ENCODE peak calls at places on chromosomes 2 and 18, in ten cellular contexts. J, O, C, K, E, N, P, A, I and Q are unnamed samples.

GRCh38 chr2:74066491-74067203 is 81.1 kb downstream of the BOLA3 start:
- DNase-seq in I (no peak), A (no peak), O (no peak), C (no peak), E (no peak), K (no peak), P (no peak), N (no peak), J (no peak), Q (no peak)

GRCh38 chr2:12928706-12929291 is 212.1 kb downstream of the TRIB2 start:
- DNase-seq in I (no peak), J (no peak), O (no peak), P (peak), N (no peak), K (no peak), E (peak), A (no peak), C (no peak), Q (no peak)

GRCh38 chr2:236240228-236240990 is 23.8 kb downstream of the ASB18 start:
- DNase-seq in E (no peak), C (peak), N (no peak), A (no peak), P (peak), J (no peak), K (no peak), I (peak), O (peak), Q (no peak)

GRCh38 chr2:101310591-101311389 is 2.3 kb upstream of the RNF149 start:
- DNase-seq in E (no peak), P (no peak), I (no peak), O (no peak), J (no peak), A (no peak), N (no peak), C (no peak), K (no peak), Q (no peak)

GRCh38 chr18:39675358-39675757 is 2109.8 kb upstream of the CELF4 start:
- DNase-seq in K (no peak), I (peak), P (no peak), E (no peak), A (no peak), O (no peak), N (no peak), C (peak), J (no peak), Q (no peak)

GRCh38 chr2:66850406-66850805 is 415.5 kb downstream of the MEIS1 start:
- DNase-seq in E (no peak), A (no peak), P (peak), O (no peak), J (no peak), C (no peak), N (no peak), I (no peak), K (no peak), Q (no peak)

GRCh38 chr2:240130393-240131195 is 5.5 kb downstream of the COPS9 start:
- DNase-seq in J (peak), N (no peak), C (no peak), P (no peak), E (no peak), O (no peak), I (no peak), K (no peak), A (no peak), Q (no peak)

GRCh38 chr2:141200191-141200590 is 930.6 kb downstream of the LRP1B start:
- DNase-seq in A (no peak), E (no peak), I (no peak), K (no peak), C (peak), O (no peak), P (no peak), N (no peak), J (no peak), Q (no peak)

GRCh38 chr2:182761903-182762302 is 45.8 kb downstream of the DNAJC10 start:
- DNase-seq in A (no peak), J (no peak), P (peak), O (no peak), C (peak), I (peak), K (no peak), E (no peak), N (no peak), Q (no peak)

GRCh38 chr2:215929602-215930335 is 83.6 kb downstream of the MREG start:
- DNase-seq in P (no peak), I (no peak), K (no peak), C (peak), N (no peak), E (no peak), J (no peak), A (no peak), O (no peak), Q (no peak)

GRCh38 chr18:68916734-68917133 is 118.9 kb downstream of the CCDC102B start:
- DNase-seq in O (no peak), N (no peak), J (no peak), E (no peak), C (no peak), A (no peak), K (no peak), I (no peak), P (no peak), Q (no peak)

GRCh38 chr2:98559581-98559980 is 48.7 kb downstream of the COA5 start:
- DNase-seq in K (no peak), E (peak), A (no peak), J (no peak), C (no peak), I (no peak), O (no peak), P (no peak), N (no peak), Q (no peak)

GRCh38 chr2:220194630-220195029 is 567.2 kb downstream of the SLC4A3 start:
- DNase-seq in A (no peak), E (no peak), I (no peak), N (no peak), C (peak), P (no peak), O (no peak), K (no peak), J (no peak), Q (no peak)

GRCh38 chr2:236215761-236216333 is 47.7 kb upstream of the GBX2 start:
- DNase-seq in N (no peak), A (no peak), K (no peak), P (no peak), C (no peak), J (no peak), E (no peak), I (no peak), O (no peak), Q (no peak)

GRCh38 chr2:185208261-185208660 is 530.3 kb upstream of the FSIP2 start:
- DNase-seq in P (peak), E (peak), I (no peak), A (no peak), K (no peak), J (no peak), C (peak), O (peak), N (no peak), Q (no peak)

GRCh38 chr2:26396734-26397298 is 4.9 kb upstream of the DRC1 start:
- DNase-seq in A (no peak), J (no peak), K (peak), P (no peak), C (no peak), O (no peak), I (no peak), N (no peak), E (no peak), Q (no peak)

GRCh38 chr2:241692448-241692847 is 5.8 kb upstream of the DTYMK start:
- DNase-seq in P (no peak), J (no peak), A (no peak), K (no peak), N (no peak), E (no peak), O (peak), I (peak), C (peak), Q (no peak)

GRCh38 chr2:62565309-62565908 is 59.4 kb upstream of the TMEM17 start:
- DNase-seq in N (no peak), E (no peak), P (no peak), A (no peak), J (no peak), O (no peak), C (no peak), I (no peak), K (no peak), Q (no peak)

GRCh38 chr18:39561136-39561535 is 1995.5 kb upstream of the CELF4 start:
- DNase-seq in K (no peak), N (no peak), E (no peak), I (no peak), J (no peak), P (no peak), O (no peak), C (no peak), A (peak), Q (no peak)

GRCh38 chr2:37168217-37168981 is 11.6 kb upstream of the EIF2AK2 start:
- DNase-seq in N (no peak), J (no peak), I (peak), E (peak), C (peak), O (peak), A (no peak), K (no peak), P (peak), Q (no peak)

GRCh38 chr18:50548160-50548559 is 11.7 kb upstream of the MAPK4 start:
- DNase-seq in O (no peak), E (no peak), C (no peak), P (no peak), J (no peak), A (no peak), K (no peak), I (no peak), N (no peak), Q (no peak)

GRCh38 chr2:224658776-224659175 is 57.4 kb downstream of the CCDC195 start:
- DNase-seq in J (no peak), C (no peak), K (no peak), A (no peak), E (no peak), P (no peak), N (no peak), I (no peak), O (no peak), Q (no peak)

GRCh38 chr2:113848758-113849460 is 41.0 kb upstream of the ACTR3 start:
- DNase-seq in E (no peak), K (no peak), P (no peak), O (peak), J (no peak), A (no peak), C (no peak), I (no peak), N (no peak), Q (no peak)

GRCh38 chr2:56754066-56754615 is 570.4 kb downstream of the CCDC85A start:
- DNase-seq in E (no peak), O (no peak), N (no peak), P (no peak), J (no peak), C (no peak), I (no peak), K (no peak), A (no peak), Q (no peak)

GRCh38 chr2:217935245-217935879 is 67.4 kb downstream of the TNS1 start:
- DNase-seq in A (no peak), I (peak), J (peak), O (no peak), E (no peak), K (no peak), N (no peak), C (peak), P (no peak), Q (no peak)

GRCh38 chr2:222919841-222920609 is 59.2 kb downstream of the ACSL3 start:
- DNase-seq in N (no peak), I (peak), E (no peak), C (peak), A (peak), K (no peak), O (peak), J (peak), P (no peak), Q (no peak)

GRCh38 chr2:44189104-44189503 is 20.4 kb downstream of the PPM1B start:
- DNase-seq in N (no peak), J (no peak), K (no peak), I (no peak), E (no peak), P (no peak), C (no peak), O (no peak), A (no peak), Q (no peak)

GRCh38 chr2:203706403-203706802 is at the start of gene CD28:
- DNase-seq in E (peak), K (peak), C (no peak), J (peak), I (no peak), N (peak), P (no peak), A (no peak), O (no peak), Q (peak)

GRCh38 chr2:67346718-67347407 is 50.3 kb upstream of the ETAA1 start:
- DNase-seq in O (no peak), E (no peak), J (no peak), N (no peak), C (no peak), I (peak), P (no peak), K (no peak), A (no peak), Q (no peak)

GRCh38 chr18:62125702-62126101 is 61.2 kb downstream of the PIGN start:
- DNase-seq in P (no peak), K (no peak), E (no peak), A (no peak), N (no peak), J (no peak), I (no peak), C (no peak), O (no peak), Q (no peak)

GRCh38 chr2:168237741-168238140 is 9.7 kb downstream of the STK39 start:
- DNase-seq in K (no peak), N (no peak), O (no peak), J (no peak), E (no peak), A (no peak), I (peak), C (no peak), P (no peak), Q (no peak)

GRCh38 chr2:238653436-238654109 is 194.3 kb upstream of the TWIST2 start:
- DNase-seq in O (no peak), N (no peak), I (no peak), J (no peak), P (no peak), A (no peak), E (no peak), K (no peak), C (no peak), Q (no peak)